ENCODE peak calls at places on chromosomes 7 and 10, in ten cellular contexts. N is tibial artery; Z is OCI-LY7; J is AG04450; O is naive thymus-derived CD4-positive, alpha-beta T cell; B is HCT116; I is left ventricle myocardium inferior; Y is aorta; S is sigmoid colon; V is left lung. L is an unnamed sample.

GRCh38 chr7:151068069-151068773 is 8.8 kb downstream of the SLC4A2 start:
- DNase-seq in N (no peak), Z (no peak), J (no peak), O (no peak), B (no peak), I (no peak), Y (no peak), S (no peak), V (no peak), L (no peak)

GRCh38 chr10:61643316-61643751 is 19.4 kb upstream of the CABCOCO1 start:
- DNase-seq in N (no peak), Z (no peak), J (no peak), O (no peak), B (no peak), I (no peak), Y (no peak), S (no peak), V (no peak), L (no peak)

GRCh38 chr10:57162231-57162630 is 801.2 kb upstream of the ZWINT start:
- DNase-seq in N (no peak), Z (no peak), J (no peak), O (no peak), B (no peak), I (no peak), Y (no peak), S (no peak), V (no peak), L (no peak)

GRCh38 chr7:92260248-92260781 is 14.5 kb downstream of the ANKIB1 start:
- DNase-seq in N (no peak), Z (no peak), J (no peak), O (no peak), B (peak; percentile 83), I (no peak), Y (no peak), S (no peak), V (no peak), L (no peak)

GRCh38 chr7:101772508-101773306 is 44.7 kb upstream of the CUX1 start:
- DNase-seq in N (no peak), Z (no peak), J (no peak), O (no peak), B (no peak), I (no peak), Y (no peak), S (no peak), V (no peak), L (no peak)

GRCh38 chr10:68618234-68618633 is 58.1 kb downstream of the TET1 start:
- DNase-seq in N (no peak), Z (no peak), J (no peak), O (no peak), B (no peak), I (no peak), Y (no peak), S (no peak), V (no peak), L (no peak)

GRCh38 chr10:670990-671389 is 18.5 kb downstream of the DIP2C start:
- DNase-seq in N (peak; percentile 35), Z (no peak), J (no peak), O (no peak), B (no peak), I (no peak), Y (no peak), S (no peak), V (no peak), L (no peak)

GRCh38 chr10:17241611-17242333 is 13.7 kb downstream of the VIM start:
- DNase-seq in N (no peak), Z (no peak), J (no peak), O (peak; percentile 29), B (no peak), I (no peak), Y (no peak), S (no peak), V (no peak), L (no peak)

GRCh38 chr7:99953649-99954048 is 22.2 kb downstream of the AZGP1 start:
- DNase-seq in N (no peak), Z (no peak), J (no peak), O (no peak), B (no peak), I (no peak), Y (peak; percentile 47), S (no peak), V (no peak), L (peak; percentile 87)

GRCh38 chr10:45513586-45513985 is 139.6 kb downstream of the ALOX5 start:
- DNase-seq in N (no peak), Z (no peak), J (no peak), O (no peak), B (no peak), I (no peak), Y (no peak), S (no peak), V (no peak), L (no peak)

GRCh38 chr10:104576611-104577010 is 64.5 kb upstream of the SORCS3 start:
- DNase-seq in N (no peak), Z (no peak), J (no peak), O (no peak), B (no peak), I (no peak), Y (no peak), S (no peak), V (no peak), L (no peak)

DNA sequence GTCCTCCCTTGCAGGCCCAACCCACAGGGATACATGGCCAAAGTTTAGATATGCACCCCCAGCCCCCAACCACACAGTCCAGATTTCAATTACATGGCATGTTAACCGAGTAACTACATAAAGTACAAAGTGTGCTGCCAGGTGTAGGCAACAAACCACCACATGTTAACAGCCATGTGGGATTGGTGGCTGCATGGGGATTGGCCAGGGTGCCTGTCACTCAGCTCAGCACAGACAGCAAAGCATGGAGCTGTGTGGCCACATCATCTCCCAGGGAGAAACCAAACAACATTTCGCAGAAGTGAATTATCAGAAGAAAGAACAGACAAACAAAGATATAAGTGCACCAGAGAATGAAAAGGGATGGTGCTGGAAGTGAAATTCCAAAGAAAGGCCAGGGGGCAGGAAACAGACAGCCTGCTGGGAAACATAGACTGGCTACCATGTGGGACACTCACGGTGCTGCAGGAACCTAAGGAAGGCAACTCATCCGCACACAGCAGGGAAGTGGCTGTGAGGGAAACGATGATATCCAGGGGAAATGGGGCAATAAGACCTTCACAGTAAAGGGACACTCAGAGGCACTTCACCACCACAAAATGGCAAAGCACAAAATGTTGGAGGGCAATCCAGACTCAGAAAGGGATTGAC is 171.2 kb downstream of the PTPRN2 start:
- DNase-seq in N (peak; percentile 2), Z (no peak), J (no peak), O (no peak), B (no peak), I (no peak), Y (no peak), S (peak; percentile 32), V (no peak), L (no peak)
- H3K9me3 ChIP-seq in N (no peaks in the 10 kb centered on the region), Z (no peaks in the 10 kb centered on the region), J (peaks cover 76% of the 10 kb centered on the region), O (no peaks in the 10 kb centered on the region), B (no peaks in the 10 kb centered on the region), I (peaks cover 8% of the 10 kb centered on the region), Y (peaks cover 2% of the 10 kb centered on the region), S (no peaks in the 10 kb centered on the region), V (no peaks in the 10 kb centered on the region), L (no peaks in the 10 kb centered on the region)

GRCh38 chr7:124810605-124811004 is 45.0 kb upstream of the GPR37 start:
- DNase-seq in N (no peak), Z (no peak), J (no peak), O (no peak), B (no peak), I (no peak), Y (no peak), S (no peak), V (no peak), L (no peak)
- H3K27ac ChIP-seq in N (no peak overlapping the region), Z (no peak overlapping the region), J (no peak overlapping the region), O (no peak overlapping the region), B (no peak overlapping the region), I (no peak overlapping the region), Y (no peak overlapping the region), S (no peak overlapping the region), V (no peak overlapping the region), L (no peak overlapping the region)

DNA sequence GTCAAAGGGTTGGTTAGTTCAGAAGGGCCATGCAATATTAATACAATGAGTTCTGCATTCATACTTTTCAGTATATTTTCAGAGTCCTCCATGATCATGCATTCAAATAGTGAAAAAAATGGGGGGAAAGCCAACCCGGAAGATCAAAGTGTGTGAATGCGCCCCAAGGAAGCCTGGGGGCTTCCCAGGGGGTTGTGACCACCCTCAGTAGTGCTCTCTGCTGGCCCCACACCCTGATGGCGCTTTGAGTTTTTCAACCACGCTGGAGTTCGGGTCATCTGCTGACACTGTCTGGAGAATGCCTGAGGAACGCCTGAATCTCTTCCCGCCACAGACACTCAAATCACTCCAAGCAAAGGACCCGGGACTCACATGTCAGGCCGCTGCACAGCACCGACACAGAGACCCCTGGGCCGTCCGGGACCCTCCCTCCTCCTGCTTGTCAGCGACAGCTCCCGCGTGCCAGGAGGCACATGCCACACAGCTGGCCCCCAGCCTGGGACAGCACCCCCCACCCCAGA is 1.0 kb downstream of the TNS3 start:
- DNase-seq in N (no peak), Z (peak; percentile 54), J (no peak), O (no peak), B (no peak), I (no peak), Y (no peak), S (no peak), V (peak; percentile 69), L (no peak)
- H3K4me3 ChIP-seq in N (peak overlapping the region; percentile 72), Z (peak overlapping the region; percentile 87), J (peak overlapping the region; percentile 88), O (no peak overlapping the region), B (peak overlapping the region; percentile 63), I (peak overlapping the region; percentile 84), Y (peak overlapping the region; percentile 80), S (peak overlapping the region; percentile 93), V (peak overlapping the region; percentile 72), L (peak overlapping the region; percentile 71)

GRCh38 chr7:157111311-157111710 is 27.4 kb upstream of the UBE3C start:
- DNase-seq in N (peak; percentile 9), Z (no peak), J (no peak), O (no peak), B (no peak), I (no peak), Y (no peak), S (peak; percentile 38), V (no peak), L (no peak)

GRCh38 chr7:157116762-157117161 is 22.0 kb upstream of the UBE3C start:
- DNase-seq in N (peak; percentile 6), Z (no peak), J (no peak), O (no peak), B (no peak), I (no peak), Y (no peak), S (peak; percentile 3), V (no peak), L (no peak)

GRCh38 chr7:157113607-157114006 is 25.1 kb upstream of the UBE3C start:
- DNase-seq in N (peak; percentile 25), Z (no peak), J (no peak), O (no peak), B (no peak), I (no peak), Y (no peak), S (peak; percentile 3), V (no peak), L (no peak)

GRCh38 chr7:157117796-157118195 is 20.9 kb upstream of the UBE3C start:
- DNase-seq in N (no peak), Z (no peak), J (no peak), O (no peak), B (no peak), I (no peak), Y (no peak), S (peak; percentile 7), V (no peak), L (no peak)

DNA sequence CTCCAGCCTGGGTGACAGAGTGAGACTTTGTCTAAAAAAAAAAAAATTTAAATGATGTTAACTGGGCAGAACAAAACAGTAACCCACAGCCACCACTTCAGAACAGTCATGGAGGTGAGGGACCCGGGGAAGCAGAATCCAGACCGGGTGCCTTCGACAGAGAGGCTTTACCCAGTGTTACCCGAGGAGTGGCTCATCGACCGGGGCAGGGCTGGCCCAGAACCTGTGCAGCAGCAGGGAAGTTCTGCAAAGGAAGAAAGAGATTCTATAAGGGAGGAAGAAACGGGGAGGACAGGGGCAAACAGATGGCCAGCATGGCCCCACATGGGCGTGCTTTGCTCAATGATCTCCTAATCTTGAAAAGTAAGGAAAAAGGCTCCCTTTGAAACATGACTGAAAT is 26.0 kb upstream of the UBE3C start:
- DNase-seq in N (peak; percentile 55), Z (no peak), J (no peak), O (no peak), B (no peak), I (no peak), Y (no peak), S (peak; percentile 19), V (no peak), L (no peak)
- H3K9me3 ChIP-seq in N (no peaks in the 10 kb centered on the region), Z (peaks cover 5% of the 10 kb centered on the region), J (peaks cover 5% of the 10 kb centered on the region), O (no peaks in the 10 kb centered on the region), B (no peaks in the 10 kb centered on the region), I (peaks cover 16% of the 10 kb centered on the region), Y (peaks cover 17% of the 10 kb centered on the region), S (peaks cover 2% of the 10 kb centered on the region), V (peaks cover 28% of the 10 kb centered on the region), L (no peaks in the 10 kb centered on the region)

L was measured in lower lobe of right lung.